ENCODE peak calls at places on chromosomes 4 and X, in four cellular contexts. O, W, Y and T are unnamed samples.

GRCh38 chr4:162497564-162498167 is 333.9 kb upstream of the FSTL5 start:
- DNase-seq in O (peak), W (peak), Y (no peak), T (no peak)

GRCh38 chr4:101205878-101206277 is 141.4 kb downstream of the PPP3CA start:
- DNase-seq in O (peak), W (no peak), Y (no peak), T (no peak)

GRCh38 chrX:28586291-28586690 is 955 bp upstream of the IL1RAPL1 start:
- DNase-seq in O (peak), W (no peak), Y (no peak), T (no peak)

GRCh38 chr4:113602829-113603228 is 158.7 kb downstream of the CAMK2D start:
- DNase-seq in O (no peak), W (no peak), Y (no peak), T (no peak)

GRCh38 chr4:2250764-2251072 is 8.8 kb upstream of the HAUS3 start:
- DNase-seq in O (no peak), W (no peak), Y (no peak), T (no peak)

GRCh38 chr4:125750827-125751466 is 436.2 kb downstream of the FAT4 start:
- DNase-seq in O (peak), W (peak), Y (no peak), T (no peak)

GRCh38 chr4:7512946-7513345 is 78.2 kb upstream of the PSAPL1 start:
- DNase-seq in O (no peak), W (no peak), Y (no peak), T (no peak)

GRCh38 chr4:25029479-25030282 is 1.1 kb downstream of the LGI2 start:
- DNase-seq in O (no peak), W (no peak), Y (no peak), T (no peak)

GRCh38 chr4:19134685-19135084 is 1113.1 kb upstream of the LCORL start:
- DNase-seq in O (no peak), W (no peak), Y (no peak), T (no peak)

GRCh38 chrX:13123857-13124345 is 79.5 kb upstream of the FAM9C start:
- DNase-seq in O (peak), W (no peak), Y (no peak), T (no peak)

GRCh38 chr4:110742148-110742547 is 119.3 kb upstream of the PITX2 start:
- DNase-seq in O (no peak), W (no peak), Y (peak), T (no peak)

GRCh38 chrX:119041175-119041574 is 31.6 kb upstream of the CT47C1 start:
- DNase-seq in O (peak), W (peak), Y (no peak), T (no peak)

GRCh38 chr4:148112231-148112982 is 329.8 kb downstream of the NR3C2 start:
- DNase-seq in O (peak), W (peak), Y (peak), T (no peak)

GRCh38 chr4:103482893-103483292 is 236.9 kb downstream of the TACR3 start:
- DNase-seq in O (no peak), W (no peak), Y (no peak), T (no peak)

GRCh38 chr4:125101706-125102105 is 213.0 kb upstream of the FAT4 start:
- DNase-seq in O (peak), W (no peak), Y (peak), T (no peak)

GRCh38 chr4:153564630-153565525 is 98.7 kb downstream of the TMEM131L start:
- DNase-seq in O (peak), W (no peak), Y (no peak), T (no peak)

GRCh38 chr4:134747108-134747805 is 545.7 kb upstream of the PABPC4L start:
- DNase-seq in O (no peak), W (no peak), Y (no peak), T (no peak)

GRCh38 chr4:57055873-57056272 is 54.3 kb downstream of the IGFBP7 start:
- DNase-seq in O (no peak), W (no peak), Y (no peak), T (no peak)

GRCh38 chr4:57048590-57049304 is 61.4 kb downstream of the IGFBP7 start:
- DNase-seq in O (peak), W (no peak), Y (peak), T (no peak)

GRCh38 chr4:57051100-57051499 is 59.1 kb downstream of the IGFBP7 start:
- DNase-seq in O (peak), W (no peak), Y (no peak), T (no peak)

GRCh38 chr4:57051524-57051923 is 58.7 kb downstream of the IGFBP7 start:
- DNase-seq in O (no peak), W (no peak), Y (no peak), T (no peak)

DNA sequence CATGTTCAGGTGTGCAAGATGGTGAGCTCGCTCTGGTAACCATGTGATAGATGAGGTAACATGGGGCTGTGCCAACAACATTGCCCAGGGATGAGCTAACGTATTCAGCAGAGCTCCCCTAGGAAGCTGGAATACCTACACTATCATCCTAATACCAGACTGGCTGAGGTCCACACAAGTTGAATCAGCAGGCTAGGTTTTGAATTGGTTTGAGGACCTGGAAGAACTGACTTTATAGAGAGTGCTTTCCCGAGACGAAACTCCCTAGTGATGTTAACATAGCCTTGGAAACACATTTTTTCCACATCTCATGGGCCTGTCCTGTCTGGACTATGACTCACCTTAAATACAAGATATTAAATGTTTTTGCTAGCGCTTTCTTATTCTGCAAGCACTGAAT is 56.7 kb downstream of the IGFBP7 start:
- DNase-seq in O (peak), W (no peak), Y (peak), T (no peak)
- TF ChIP-seq CTCF in O (no peak), W (no peak), Y (no peak), T (no peak)

DNA sequence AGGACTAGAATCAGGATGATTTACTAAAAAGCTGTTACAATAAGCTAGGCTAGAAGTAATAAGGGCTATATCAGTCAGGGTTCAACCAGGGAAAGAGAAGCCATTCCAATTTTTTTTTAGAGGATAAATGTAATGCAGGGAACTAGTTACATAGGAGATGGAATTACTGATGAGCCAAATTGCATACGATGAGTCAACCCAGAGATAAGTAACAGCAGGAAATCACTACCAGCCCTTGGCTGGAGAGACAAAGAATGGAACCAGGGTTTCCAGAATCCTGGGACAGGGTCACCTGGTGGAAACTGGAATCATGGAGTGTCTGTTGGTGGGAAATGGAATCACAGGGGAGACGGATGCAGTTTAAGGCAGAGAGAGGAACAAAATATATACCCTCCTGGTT is 13.1 kb upstream of the MAGEA4 start:
- DNase-seq in O (peak), W (no peak), Y (no peak), T (no peak)
- TF ChIP-seq CTCF in O (no peak), W (no peak), Y (no peak), T (no peak)

DNA sequence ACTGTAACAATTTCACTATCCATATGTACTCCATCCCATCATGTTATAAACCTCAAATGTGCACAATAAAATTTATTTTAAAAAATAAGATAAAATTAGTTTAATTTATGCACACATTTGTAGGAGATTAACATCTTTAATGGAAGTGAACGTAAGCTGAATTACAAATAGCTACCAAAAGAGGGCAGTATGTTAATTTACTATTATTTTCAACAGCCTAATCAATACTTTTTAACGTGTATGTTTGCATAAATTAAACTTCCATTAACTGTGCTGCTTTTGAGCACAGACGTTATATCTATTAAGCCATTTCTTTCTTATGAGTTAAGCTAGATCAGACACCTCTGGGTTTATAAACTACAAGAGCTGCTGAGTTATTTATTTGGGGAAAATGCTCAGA is 56.5 kb upstream of the PHKA2 start:
- DNase-seq in O (peak), W (no peak), Y (no peak), T (no peak)
- TF ChIP-seq CTCF in O (no peak), W (peak), Y (peak), T (peak)

GRCh38 chrX:19535481-19535880 is 20.2 kb upstream of the MAP3K15 start:
- DNase-seq in O (peak), W (peak), Y (no peak), T (no peak)
- TF ChIP-seq CTCF in O (peak), W (peak), Y (peak), T (peak)

GRCh38 chr4:67332627-67333026 is 212.7 kb downstream of the CENPC start:
- DNase-seq in O (peak), W (no peak), Y (no peak), T (no peak)

DNA sequence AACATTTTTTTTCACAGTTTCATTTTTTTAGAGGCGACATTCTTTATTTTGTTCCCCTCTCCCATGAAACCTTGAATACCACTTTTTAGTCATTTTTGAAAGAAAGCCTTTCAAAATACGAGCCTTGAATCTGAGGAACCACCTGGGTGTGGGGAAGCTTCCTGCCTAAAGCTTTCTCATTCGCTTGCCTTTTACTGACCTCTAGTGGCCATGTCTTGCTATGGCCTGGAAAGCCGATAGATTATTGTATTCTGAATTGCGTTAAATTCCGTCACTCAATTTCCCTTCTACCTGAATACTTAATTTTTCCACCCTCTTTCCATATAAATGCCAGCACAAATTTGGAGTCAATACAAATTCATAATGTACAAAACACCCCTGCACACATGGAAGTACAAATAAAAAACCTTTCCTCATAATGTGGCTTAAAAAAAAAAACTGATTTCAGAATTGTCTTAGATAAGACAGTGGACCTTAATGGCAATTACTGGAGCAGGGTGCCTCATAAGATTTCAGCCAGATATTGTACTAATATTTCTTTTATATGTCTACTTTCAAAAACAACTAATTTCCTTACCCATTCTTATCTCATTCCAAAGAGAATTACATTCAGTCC is 217.9 kb downstream of the CENPC start:
- DNase-seq in O (peak), W (peak), Y (peak), T (peak)
- TF ChIP-seq CTCF in O (peak), W (peak), Y (peak), T (peak)

DNA sequence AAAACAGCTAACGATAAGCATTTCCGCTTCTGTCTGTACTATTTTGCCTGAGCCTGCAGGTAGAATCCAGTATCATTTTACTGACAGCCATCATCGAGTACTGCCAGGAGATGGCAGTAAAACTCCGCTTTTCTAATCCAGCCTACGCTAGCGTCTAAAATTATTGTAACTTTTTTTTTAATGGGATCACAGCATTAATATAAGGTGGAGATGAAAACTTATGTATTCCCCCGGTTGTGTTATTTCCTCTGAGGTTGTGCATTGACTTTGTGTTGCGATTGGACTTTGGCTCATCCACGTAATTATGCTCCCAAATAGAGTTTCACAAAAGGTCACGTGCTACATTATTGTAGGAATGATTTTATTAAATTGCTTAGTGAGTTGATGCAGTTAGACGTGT is 248.1 kb downstream of the C4orf33 start:
- DNase-seq in O (peak), W (no peak), Y (no peak), T (no peak)
- TF ChIP-seq CTCF in O (peak), W (peak), Y (peak), T (peak)

GRCh38 chrX:3548743-3549441 is 164.6 kb downstream of the PRKX start:
- DNase-seq in O (peak), W (peak), Y (no peak), T (no peak)
- TF ChIP-seq CTCF in O (no peak), W (peak), Y (peak), T (peak)

DNA sequence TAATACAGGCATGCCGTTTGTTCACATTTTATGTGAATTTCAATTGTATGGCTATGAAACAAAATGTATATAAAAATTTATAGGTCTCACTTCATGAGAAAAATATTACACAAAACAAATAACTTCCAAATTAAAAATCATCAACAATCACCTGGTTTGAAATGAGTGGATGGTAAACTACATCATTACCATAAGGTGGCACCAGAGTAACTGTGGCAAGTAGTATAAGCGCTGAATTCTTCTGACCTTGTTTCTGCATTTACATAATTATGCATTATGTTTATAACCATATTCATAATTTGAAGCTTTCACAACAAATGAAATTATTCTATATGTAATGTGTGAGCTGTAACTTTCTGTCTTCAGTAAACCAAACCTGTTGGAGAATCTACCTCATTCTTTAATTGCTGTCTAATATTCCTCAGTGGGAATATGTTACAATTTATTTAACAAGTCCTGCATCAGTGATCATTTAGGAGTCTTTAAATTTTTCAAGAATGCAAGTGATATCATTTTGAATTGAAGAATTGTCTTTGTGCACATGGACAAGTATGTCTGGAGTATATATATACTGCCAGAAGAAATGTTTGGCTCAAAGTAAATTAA is 55.2 kb downstream of the MMRN1 start:
- DNase-seq in O (no peak), W (no peak), Y (no peak), T (no peak)
- TF ChIP-seq CTCF in O (no peak), W (no peak), Y (peak), T (peak)